ENCODE peak calls at places on chromosomes 3 and 15, in six cellular contexts. J, Q, I, P, G and S are unnamed samples.

GRCh38 chr3:188294823-188295487 is 141.0 kb downstream of the LPP start:
- DNase-seq in J (no peak), Q (peak; percentile 87), I (no peak), P (no peak), G (peak; percentile 93), S (peak; percentile 97)

GRCh38 chr15:90859234-90860131 is 8.9 kb upstream of the FURIN start:
- DNase-seq in J (no peak), Q (no peak), I (no peak), P (no peak), G (no peak), S (no peak)

GRCh38 chr3:113697192-113698090 is 999 bp upstream of the USF3 start:
- DNase-seq in J (peak; percentile 4), Q (peak; percentile 4), I (peak; percentile 21), P (no peak), G (no peak), S (peak; percentile 17)

GRCh38 chr15:42152196-42152920 is 4.1 kb downstream of the PLA2G4F start:
- DNase-seq in J (no peak), Q (no peak), I (no peak), P (peak; percentile 71), G (no peak), S (no peak)

GRCh38 chr3:11059090-11059798 is 66.7 kb downstream of the SLC6A1 start:
- DNase-seq in J (no peak), Q (peak; percentile 50), I (peak; percentile 38), P (peak; percentile 72), G (peak; percentile 32), S (peak; percentile 87)

GRCh38 chr3:161925749-161926360 is 429.2 kb downstream of the OTOL1 start:
- DNase-seq in J (no peak), Q (no peak), I (no peak), P (no peak), G (no peak), S (no peak)

GRCh38 chr3:35523838-35524237 is 115.5 kb upstream of the ARPP21 start:
- DNase-seq in J (no peak), Q (no peak), I (no peak), P (no peak), G (no peak), S (no peak)

GRCh38 chr3:178233371-178233770 is 302.9 kb upstream of the KCNMB2 start:
- DNase-seq in J (no peak), Q (no peak), I (no peak), P (no peak), G (no peak), S (no peak)

GRCh38 chr15:74302821-74303359 is 64.6 kb downstream of the CYP11A1 start:
- DNase-seq in J (no peak), Q (peak; percentile 35), I (peak; percentile 59), P (no peak), G (no peak), S (no peak)

GRCh38 chr3:154684440-154684839 is 254.4 kb upstream of the GPR149 start:
- DNase-seq in J (no peak), Q (no peak), I (no peak), P (no peak), G (no peak), S (no peak)

GRCh38 chr15:36558921-36559320 is 20.5 kb upstream of the CDIN1 start:
- DNase-seq in J (no peak), Q (no peak), I (no peak), P (no peak), G (no peak), S (no peak)